ENCODE peak calls at places on chromosomes 3 and 15, in six cellular contexts. A is HepG2, Q is K562, G is GM12891, Z is GM12878, V is H1. R is an unnamed sample.

GRCh38 chr3:64399205-64399800 is 174.0 kb upstream of the PRICKLE2 start:
- DNase-seq in A (peak), Q (peak), G (peak), Z (no peak), V (no peak), R (no peak)

GRCh38 chr3:151226088-151226563 is 23.1 kb upstream of the GPR171 start:
- DNase-seq in A (peak), Q (no peak), G (no peak), Z (no peak), V (no peak), R (no peak)

GRCh38 chr15:41948499-41948898 is 23.9 kb downstream of the EHD4 start:
- DNase-seq in A (no peak), Q (no peak), G (no peak), Z (no peak), V (no peak), R (no peak)

GRCh38 chr3:81279481-81280273 is 481.8 kb downstream of the GBE1 start:
- DNase-seq in A (no peak), Q (no peak), G (no peak), Z (no peak), V (no peak), R (no peak)

GRCh38 chr3:183435701-183436100 is 7.3 kb upstream of the MCF2L2 start:
- DNase-seq in A (no peak), Q (no peak), G (peak), Z (peak), V (no peak), R (peak)

GRCh38 chr15:57149196-57149595 is 227.1 kb upstream of the CGNL1 start:
- DNase-seq in A (no peak), Q (no peak), G (no peak), Z (no peak), V (no peak), R (no peak)

GRCh38 chr3:102200126-102200525 is 234.7 kb upstream of the ZPLD1 start:
- DNase-seq in A (no peak), Q (no peak), G (no peak), Z (no peak), V (no peak), R (no peak)

GRCh38 chr3:49358884-49359225 is 702 bp upstream of the GPX1 start:
- DNase-seq in A (peak), Q (no peak), G (no peak), Z (no peak), V (no peak), R (no peak)

GRCh38 chr3:152398495-152398894 is 129.8 kb downstream of the MBNL1 start:
- DNase-seq in A (no peak), Q (no peak), G (no peak), Z (no peak), V (no peak), R (no peak)

GRCh38 chr3:132265488-132265887 is 51.7 kb upstream of the ACP3 start:
- DNase-seq in A (no peak), Q (no peak), G (no peak), Z (no peak), V (no peak), R (no peak)

GRCh38 chr3:122484985-122485384 is 29.8 kb downstream of the KPNA1 start:
- DNase-seq in A (no peak), Q (peak), G (no peak), Z (no peak), V (no peak), R (no peak)

GRCh38 chr15:20671665-20672064 is 130.1 kb upstream of the GOLGA6L6 start:
- DNase-seq in A (no peak), Q (no peak), G (no peak), Z (no peak), V (no peak), R (no peak)

GRCh38 chr15:62888628-62889027 is 153.9 kb upstream of the TPM1 start:
- DNase-seq in A (no peak), Q (no peak), G (no peak), Z (no peak), V (no peak), R (no peak)

GRCh38 chr3:30604566-30604965 is 1.8 kb upstream of the TGFBR2 start:
- DNase-seq in A (no peak), Q (no peak), G (no peak), Z (no peak), V (no peak), R (no peak)

GRCh38 chr3:45130476-45130875 is 15.7 kb downstream of the CDCP1 start:
- DNase-seq in A (no peak), Q (no peak), G (no peak), Z (no peak), V (no peak), R (no peak)

GRCh38 chr15:62495670-62496328 is 330.7 kb upstream of the C2CD4B start:
- DNase-seq in A (no peak), Q (no peak), G (no peak), Z (no peak), V (no peak), R (no peak)

GRCh38 chr3:29695201-29695904 is 414.5 kb downstream of the RBMS3 start:
- DNase-seq in A (no peak), Q (no peak), G (no peak), Z (no peak), V (no peak), R (no peak)

GRCh38 chr3:195081242-195081963 is 189.6 kb downstream of the XXYLT1 start:
- DNase-seq in A (no peak), Q (no peak), G (no peak), Z (no peak), V (no peak), R (no peak)

GRCh38 chr3:129654126-129654525 is 47.6 kb upstream of the PLXND1 start:
- DNase-seq in A (no peak), Q (no peak), G (no peak), Z (no peak), V (no peak), R (no peak)

GRCh38 chr15:65939901-65940617 is 70.8 kb downstream of the RAB11A start:
- DNase-seq in A (no peak), Q (no peak), G (no peak), Z (no peak), V (no peak), R (no peak)

GRCh38 chr3:172213765-172214358 is 174.5 kb downstream of the FNDC3B start:
- DNase-seq in A (no peak), Q (no peak), G (no peak), Z (peak), V (no peak), R (no peak)

GRCh38 chr15:62173215-62173614 is 8.1 kb upstream of the C2CD4B start:
- DNase-seq in A (no peak), Q (no peak), G (no peak), Z (no peak), V (no peak), R (no peak)

GRCh38 chr3:104368760-104369159 is 997.9 kb upstream of the ALCAM start:
- DNase-seq in A (no peak), Q (no peak), G (no peak), Z (no peak), V (no peak), R (no peak)

GRCh38 chr3:61650276-61650675 is 88.9 kb downstream of the PTPRG start:
- DNase-seq in A (no peak), Q (no peak), G (no peak), Z (no peak), V (no peak), R (no peak)

GRCh38 chr3:79765854-79766253 is 1.9 kb downstream of the ROBO1 start:
- DNase-seq in A (no peak), Q (no peak), G (no peak), Z (no peak), V (no peak), R (no peak)

GRCh38 chr15:89244512-89244869 is 712 bp downstream of the FANCI start:
- DNase-seq in A (peak), Q (no peak), G (no peak), Z (no peak), V (no peak), R (no peak)

GRCh38 chr3:72345237-72345878 is 502.9 kb downstream of the SHQ1 start:
- DNase-seq in A (no peak), Q (no peak), G (no peak), Z (no peak), V (no peak), R (no peak)

GRCh38 chr3:114308377-114308776 is 14.5 kb downstream of the TIGIT start:
- DNase-seq in A (no peak), Q (no peak), G (no peak), Z (no peak), V (no peak), R (no peak)

GRCh38 chr3:33186524-33187367 is 31.9 kb downstream of the SUSD5 start:
- DNase-seq in A (peak), Q (no peak), G (no peak), Z (no peak), V (no peak), R (no peak)

GRCh38 chr3:64685331-64685799 is 2.4 kb downstream of the ADAMTS9 start:
- DNase-seq in A (no peak), Q (no peak), G (no peak), Z (no peak), V (no peak), R (no peak)

GRCh38 chr15:42820811-42821210 is 83.9 kb upstream of the CDAN1 start:
- DNase-seq in A (no peak), Q (no peak), G (no peak), Z (no peak), V (no peak), R (no peak)

DNA sequence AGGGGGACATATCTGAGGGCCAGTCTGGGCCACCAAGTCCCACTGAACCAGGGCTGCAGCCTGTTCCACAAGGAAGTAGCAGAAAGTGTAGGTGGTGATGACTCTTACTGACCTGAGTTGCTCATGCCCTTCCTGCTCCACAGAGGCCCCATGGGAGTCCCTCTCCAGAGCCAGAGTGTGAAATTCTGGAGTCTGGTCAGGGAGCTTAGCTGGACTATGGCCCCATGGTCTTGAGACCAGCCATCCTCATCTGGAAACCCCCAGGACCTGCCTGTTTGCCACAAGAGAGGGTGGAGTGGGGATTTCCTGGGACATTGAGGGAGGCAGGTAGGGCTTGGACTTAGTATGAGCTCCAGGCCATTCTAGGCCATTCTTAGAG is 3.0 kb downstream of the SPINT1 start:
- DNase-seq in A (no peak), Q (peak), G (no peak), Z (no peak), V (no peak), R (no peak)
- TF ChIP-seq POLR2A in A (no peak), Q (no peak), G (no peak), Z (no peak), V (no peak), R (no peak)

DNA sequence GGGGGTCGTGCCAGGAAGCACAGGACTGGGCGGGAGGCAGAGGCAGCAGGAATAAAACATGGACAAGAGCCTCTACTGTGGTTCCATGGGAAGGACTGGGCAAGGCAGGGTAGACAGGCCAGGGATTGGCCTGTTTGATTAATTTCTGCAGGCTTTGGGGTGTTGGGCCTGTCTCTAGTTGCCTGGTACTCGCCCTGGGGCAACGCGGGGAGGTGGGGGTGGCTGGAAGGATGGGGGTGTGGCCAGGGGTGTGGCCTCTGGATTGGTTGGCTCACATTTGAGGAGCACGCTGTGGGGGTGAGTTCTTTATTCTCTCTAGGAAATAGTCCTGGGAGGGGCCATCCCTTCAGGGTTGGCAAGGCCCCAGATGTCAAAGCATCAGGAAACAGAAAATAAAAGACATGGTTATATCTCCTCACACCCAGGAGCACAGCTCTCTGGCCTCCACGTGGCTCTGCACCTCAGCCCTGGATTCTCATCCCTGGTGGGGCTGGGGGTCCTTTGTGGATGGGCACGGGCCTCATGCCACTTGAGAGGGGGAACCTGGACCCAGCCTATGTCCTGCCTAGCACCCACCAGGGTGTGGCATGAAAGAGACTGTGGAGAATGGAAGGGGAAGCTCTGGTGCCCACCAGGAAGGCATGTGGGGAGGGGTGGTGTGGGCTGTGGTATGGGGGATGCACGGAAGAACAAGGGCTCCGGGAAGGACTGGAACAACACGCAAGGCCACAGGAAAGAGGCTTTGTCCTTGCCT is 223.0 kb upstream of the LYSMD4 start:
- DNase-seq in A (no peak), Q (no peak), G (no peak), Z (no peak), V (peak), R (no peak)
- TF ChIP-seq POLR2AphosphoS5 in A (no peak), Q (no peak), G (no peak), Z (no peak), V (no peak), R (no peak)

GRCh38 chr15:32844118-32844711 is 126.4 kb downstream of the GREM1 start:
- DNase-seq in A (peak), Q (peak), G (no peak), Z (no peak), V (no peak), R (no peak)
- TF ChIP-seq TAF1 in A (no peak), Q (no peak), G (no peak), Z (no peak), V (no peak), R (no peak)

DNA sequence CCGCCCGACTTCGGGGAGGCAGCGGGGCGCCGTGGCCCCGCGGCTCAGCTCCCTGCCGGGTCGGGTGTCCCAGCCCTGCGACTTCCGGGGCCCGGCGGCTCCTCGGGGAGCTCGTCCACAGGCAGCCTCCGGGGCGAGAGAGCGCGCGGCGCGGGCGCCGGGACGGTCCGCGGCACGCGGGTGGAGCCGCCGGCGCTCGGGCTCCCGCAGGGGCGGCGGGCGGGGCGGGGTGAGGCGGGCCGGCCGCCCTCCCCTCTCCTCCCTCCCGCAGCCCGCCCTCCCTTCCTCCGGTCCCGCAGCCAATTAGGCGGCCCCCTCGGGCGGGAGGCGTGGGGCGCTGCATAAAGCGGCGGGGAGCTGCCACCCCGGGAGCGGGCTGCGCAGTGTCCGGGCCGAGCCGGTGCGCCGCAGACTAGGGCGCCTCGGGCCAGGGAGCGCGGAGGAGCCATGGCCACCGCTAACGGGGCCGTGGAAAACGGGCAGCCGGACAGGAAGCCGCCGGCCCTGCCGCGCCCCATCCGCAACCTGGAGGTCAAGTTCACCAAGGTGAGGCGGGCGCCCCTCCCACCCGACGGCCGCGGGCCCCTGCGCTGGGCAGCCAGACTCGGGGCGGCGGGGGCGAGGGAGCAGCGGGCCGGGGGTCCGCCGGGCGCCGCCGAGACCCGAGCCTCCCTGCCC is at the start of gene ALDH1A3:
- DNase-seq in A (no peak), Q (no peak), G (peak), Z (no peak), V (no peak), R (peak)
- TF ChIP-seq POLR2A in A (no peak), Q (no peak), G (no peak), Z (no peak), V (no peak), R (no peak)

GRCh38 chr15:81091889-81092558 is 42.0 kb upstream of the CFAP161 start:
- DNase-seq in A (peak), Q (peak), G (no peak), Z (no peak), V (no peak), R (no peak)
- TF ChIP-seq POLR2AphosphoS5 in A (no peak), Q (peak), G (no peak), Z (no peak), V (no peak), R (no peak)